ENCODE peak calls at places on chromosomes 6 and 20, in nine cellular contexts. R is left ventricle myocardium superior; U is CD8-positive, alpha-beta memory T cell; Q is cerebellar cortex; O is stimulated activated CD4-positive, alpha-beta T cell treated with anti-CD3 and anti-CD28 coated beads, Interleukin-15, amount 100 ng/mL, for 1 hour; V is GM10248; W is IMR-90; S is stimulated activated CD8-positive, alpha-beta memory T cell treated with anti-CD3 and anti-CD28 coated beads, Interleukin-2, amount 100 ng/mL, for 1 hour; A is memory B cell. Y is an unnamed sample.

GRCh38 chr6:7621761-7622160 is 31.8 kb downstream of the SNRNP48 start:
- DNase-seq in A (no peak), R (no peak), V (no peak), W (peak; percentile 35), S (no peak), O (no peak), Q (no peak), U (no peak), Y (no peak)

GRCh38 chr20:36105731-36106226 is 48.8 kb upstream of the EPB41L1 start:
- DNase-seq in R (no peak), W (no peak), A (no peak), S (no peak), O (no peak), V (no peak), Q (no peak), U (no peak), Y (no peak)

GRCh38 chr6:54195637-54196036 is 84.4 kb downstream of the MLIP start:
- DNase-seq in W (no peak), U (no peak), O (no peak), A (no peak), S (no peak), Q (no peak), R (no peak), V (no peak), Y (no peak)

GRCh38 chr6:5130135-5130866 is 45.2 kb downstream of the PPP1R3G start:
- DNase-seq in O (no peak), W (no peak), U (no peak), Q (no peak), A (no peak), V (no peak), R (no peak), S (no peak), Y (no peak)

GRCh38 chr6:122730775-122731386 is 48.6 kb upstream of the FABP7 start:
- DNase-seq in V (no peak), U (no peak), R (no peak), O (no peak), S (no peak), W (peak; percentile 54), Q (peak; percentile 87), A (no peak), Y (no peak)

GRCh38 chr6:42294759-42295158 is 77.1 kb upstream of the MRPS10 start:
- DNase-seq in Q (no peak), V (no peak), R (no peak), A (no peak), W (peak; percentile 76), S (no peak), O (no peak), U (no peak), Y (no peak)

GRCh38 chr20:33828912-33829560 is 17.9 kb downstream of the CHMP4B start:
- DNase-seq in Q (no peak), W (peak; percentile 33), O (no peak), R (no peak), V (no peak), A (no peak), S (no peak), U (no peak), Y (no peak)

GRCh38 chr20:57281900-57282299 is 15.5 kb upstream of the BMP7 start:
- DNase-seq in U (no peak), W (no peak), V (no peak), O (no peak), S (no peak), Q (no peak), R (no peak), A (no peak), Y (no peak)

GRCh38 chr6:52009736-52010135 is 77.7 kb downstream of the PKHD1 start:
- DNase-seq in V (no peak), O (no peak), R (no peak), A (no peak), S (no peak), W (no peak), Q (no peak), U (no peak), Y (no peak)

GRCh38 chr20:19991826-19992225 is 25.3 kb upstream of the NAA20 start:
- DNase-seq in U (no peak), V (no peak), S (no peak), A (no peak), W (peak; percentile 58), O (no peak), R (no peak), Q (no peak), Y (no peak)

GRCh38 chr6:85544776-85545175 is 48.9 kb downstream of the SNX14 start:
- DNase-seq in O (no peak), W (peak; percentile 43), R (no peak), A (no peak), S (no peak), Q (no peak), V (no peak), U (no peak), Y (no peak)

GRCh38 chr6:78942451-78942850 is 75.1 kb downstream of the IRAK1BP1 start:
- DNase-seq in Q (no peak), W (peak; percentile 15), V (no peak), R (no peak), O (no peak), U (no peak), A (no peak), S (no peak), Y (no peak)

GRCh38 chr6:44172759-44173500 is 14.3 kb downstream of the CAPN11 start:
- DNase-seq in W (peak; percentile 65), A (peak; percentile 80), S (peak; percentile 67), U (peak; percentile 60), R (peak; percentile 90), Q (peak; percentile 86), V (peak; percentile 89), O (peak; percentile 46), Y (no peak)

GRCh38 chr6:98833101-98834059 is 994 bp upstream of the POU3F2 start:
- DNase-seq in U (no peak), W (peak; percentile 16), O (no peak), R (peak; percentile 63), Q (no peak), A (no peak), V (peak; percentile 43), S (no peak), Y (no peak)

GRCh38 chr6:31116661-31117385 is 2.2 kb downstream of the PSORS1C1 start:
- DNase-seq in V (no peak), O (no peak), S (no peak), A (no peak), Q (no peak), U (no peak), W (no peak), R (peak; percentile 49), Y (no peak)

GRCh38 chr20:33971147-33971775 is 22.4 kb upstream of the RALY start:
- DNase-seq in W (no peak), O (no peak), A (no peak), R (no peak), S (no peak), Q (no peak), V (no peak), U (no peak), Y (no peak)

GRCh38 chr6:161186173-161186769 is 87.6 kb downstream of the AGPAT4 start:
- DNase-seq in U (no peak), O (no peak), Q (no peak), A (no peak), S (no peak), V (no peak), R (no peak), W (peak; percentile 90), Y (no peak)

GRCh38 chr6:89368107-89368506 is 15.6 kb upstream of the UBE2J1 start:
- DNase-seq in R (peak; percentile 56), U (peak; percentile 36), O (peak; percentile 13), S (peak; percentile 34), Q (peak; percentile 76), W (peak; percentile 45), V (peak; percentile 35), A (peak; percentile 49), Y (peak; percentile 50)

GRCh38 chr20:33401922-33402369 is 627 bp upstream of the CDK5RAP1 start:
- DNase-seq in U (no peak), W (no peak), Q (no peak), A (no peak), R (no peak), O (no peak), V (no peak), S (no peak), Y (no peak)

GRCh38 chr6:110044093-110044492 is 66.0 kb downstream of the GPR6 start:
- DNase-seq in W (no peak), O (no peak), R (no peak), V (no peak), Q (no peak), U (no peak), S (no peak), A (no peak), Y (no peak)

GRCh38 chr20:31691646-31692275 is 30.9 kb downstream of the BCL2L1 start:
- DNase-seq in U (no peak), O (no peak), S (no peak), V (peak; percentile 37), W (peak; percentile 59), R (no peak), Q (no peak), A (no peak), Y (no peak)

Y was measured in NCI-H1048.